ENCODE peak calls at places on chromosomes 12 and 14, in eight cellular contexts. One of them, this sample, is unnamed. For H3K27me3 and H3K4me1, the result is how much of the 10 kb centered on the place peaks cover.

GRCh38 chr14:105250008-105250366 is 1.7 kb downstream of the BTBD6 start:
- DNase-seq in CD8-positive, alpha-beta memory T cell: no peak
- DNase-seq in aorta: peak
- DNase-seq in iPS DF 6.9: no peak
- DNase-seq in HCT116: no peak
- DNase-seq in GM23338: no peak
- DNase-seq in thoracic aorta: no peak
- DNase-seq in tibial nerve: no peak
- DNase-seq in this sample: no peak

GRCh38 chr12:80846930-80847329 is 90.8 kb downstream of the LIN7A start:
- DNase-seq in tibial nerve: no peak
- DNase-seq in iPS DF 6.9: no peak
- DNase-seq in GM23338: peak
- DNase-seq in thoracic aorta: no peak
- DNase-seq in HCT116: no peak
- DNase-seq in CD8-positive, alpha-beta memory T cell: no peak
- DNase-seq in aorta: no peak
- DNase-seq in this sample: no peak

GRCh38 chr12:12870454-12870853 is 20.9 kb upstream of the GPRC5A start:
- DNase-seq in tibial nerve: no peak
- DNase-seq in iPS DF 6.9: no peak
- DNase-seq in CD8-positive, alpha-beta memory T cell: no peak
- DNase-seq in HCT116: peak
- DNase-seq in GM23338: no peak
- DNase-seq in thoracic aorta: no peak
- DNase-seq in aorta: no peak
- DNase-seq in this sample: no peak

GRCh38 chr14:31596691-31597090 is 35.5 kb downstream of the NUBPL start:
- DNase-seq in GM23338: no peak
- DNase-seq in tibial nerve: no peak
- DNase-seq in aorta: no peak
- DNase-seq in thoracic aorta: no peak
- DNase-seq in iPS DF 6.9: no peak
- DNase-seq in CD8-positive, alpha-beta memory T cell: no peak
- DNase-seq in HCT116: no peak
- DNase-seq in this sample: no peak

GRCh38 chr12:12724421-12725085 is 7.4 kb downstream of the CDKN1B start:
- DNase-seq in iPS DF 6.9: no peak
- DNase-seq in tibial nerve: no peak
- DNase-seq in thoracic aorta: no peak
- DNase-seq in aorta: no peak
- DNase-seq in GM23338: peak
- DNase-seq in HCT116: no peak
- DNase-seq in CD8-positive, alpha-beta memory T cell: no peak
- DNase-seq in this sample: no peak

GRCh38 chr14:104294983-104295680 is 156.7 kb downstream of the KIF26A start:
- DNase-seq in CD8-positive, alpha-beta memory T cell: peak
- DNase-seq in tibial nerve: no peak
- DNase-seq in thoracic aorta: no peak
- DNase-seq in GM23338: no peak
- DNase-seq in iPS DF 6.9: no peak
- DNase-seq in HCT116: no peak
- DNase-seq in aorta: peak
- DNase-seq in this sample: no peak

GRCh38 chr14:36556811-36557433 is 25.5 kb downstream of the NKX2-8 start:
- DNase-seq in CD8-positive, alpha-beta memory T cell: no peak
- DNase-seq in aorta: no peak
- DNase-seq in HCT116: peak
- DNase-seq in tibial nerve: peak
- DNase-seq in thoracic aorta: no peak
- DNase-seq in GM23338: peak
- DNase-seq in iPS DF 6.9: no peak
- DNase-seq in this sample: peak

GRCh38 chr14:22472935-22473854 is 115.8 kb downstream of the DAD1 start:
- DNase-seq in aorta: no peak
- DNase-seq in thoracic aorta: no peak
- DNase-seq in iPS DF 6.9: peak
- DNase-seq in GM23338: peak
- DNase-seq in tibial nerve: peak
- DNase-seq in CD8-positive, alpha-beta memory T cell: no peak
- DNase-seq in HCT116: peak
- DNase-seq in this sample: peak

GRCh38 chr14:67663633-67664032 is 10.8 kb downstream of the VTI1B start:
- DNase-seq in HCT116: no peak
- DNase-seq in tibial nerve: no peak
- DNase-seq in iPS DF 6.9: no peak
- DNase-seq in thoracic aorta: no peak
- DNase-seq in CD8-positive, alpha-beta memory T cell: no peak
- DNase-seq in aorta: no peak
- DNase-seq in GM23338: no peak
- DNase-seq in this sample: no peak

GRCh38 chr14:22112004-22112403 is 438.4 kb upstream of the OR4E1 start:
- DNase-seq in HCT116: no peak
- DNase-seq in CD8-positive, alpha-beta memory T cell: peak
- DNase-seq in tibial nerve: no peak
- DNase-seq in GM23338: peak
- DNase-seq in iPS DF 6.9: no peak
- DNase-seq in thoracic aorta: no peak
- DNase-seq in aorta: no peak
- DNase-seq in this sample: peak

GRCh38 chr12:7217475-7218069 is 28.1 kb downstream of the PEX5 start:
- DNase-seq in GM23338: no peak
- DNase-seq in thoracic aorta: no peak
- DNase-seq in aorta: no peak
- DNase-seq in HCT116: no peak
- DNase-seq in tibial nerve: no peak
- DNase-seq in CD8-positive, alpha-beta memory T cell: no peak
- DNase-seq in iPS DF 6.9: no peak
- DNase-seq in this sample: no peak

GRCh38 chr12:47785887-47786661 is 13.0 kb downstream of the SLC48A1 start:
- DNase-seq in tibial nerve: no peak
- DNase-seq in iPS DF 6.9: no peak
- DNase-seq in GM23338: no peak
- DNase-seq in HCT116: no peak
- DNase-seq in thoracic aorta: no peak
- DNase-seq in CD8-positive, alpha-beta memory T cell: no peak
- DNase-seq in aorta: no peak
- DNase-seq in this sample: no peak

GRCh38 chr12:2283910-2284309 is 231.1 kb downstream of the CACNA1C start:
- DNase-seq in aorta: no peak
- DNase-seq in CD8-positive, alpha-beta memory T cell: no peak
- DNase-seq in tibial nerve: no peak
- DNase-seq in GM23338: no peak
- DNase-seq in HCT116: no peak
- DNase-seq in iPS DF 6.9: no peak
- DNase-seq in thoracic aorta: no peak
- DNase-seq in this sample: no peak

GRCh38 chr14:59362533-59362932 is 102.6 kb downstream of the GPR135 start:
- DNase-seq in tibial nerve: no peak
- DNase-seq in thoracic aorta: no peak
- DNase-seq in GM23338: no peak
- DNase-seq in HCT116: peak
- DNase-seq in iPS DF 6.9: no peak
- DNase-seq in CD8-positive, alpha-beta memory T cell: no peak
- DNase-seq in aorta: no peak
- DNase-seq in this sample: no peak

GRCh38 chr12:108907861-108908302 is 28.0 kb downstream of the DAO start:
- DNase-seq in tibial nerve: no peak
- DNase-seq in iPS DF 6.9: no peak
- DNase-seq in GM23338: peak
- DNase-seq in CD8-positive, alpha-beta memory T cell: no peak
- DNase-seq in aorta: no peak
- DNase-seq in thoracic aorta: no peak
- DNase-seq in HCT116: no peak
- DNase-seq in this sample: no peak

GRCh38 chr12:53061404-53062010 is 11.6 kb downstream of the TNS2 start:
- DNase-seq in aorta: peak
- DNase-seq in CD8-positive, alpha-beta memory T cell: no peak
- DNase-seq in HCT116: peak
- DNase-seq in tibial nerve: no peak
- DNase-seq in thoracic aorta: no peak
- DNase-seq in iPS DF 6.9: no peak
- DNase-seq in GM23338: peak
- DNase-seq in this sample: no peak

GRCh38 chr12:53062011-53062961 is 12.4 kb downstream of the TNS2 start:
- DNase-seq in CD8-positive, alpha-beta memory T cell: no peak
- DNase-seq in iPS DF 6.9: no peak
- DNase-seq in aorta: peak
- DNase-seq in GM23338: no peak
- DNase-seq in HCT116: no peak
- DNase-seq in tibial nerve: no peak
- DNase-seq in thoracic aorta: no peak
- DNase-seq in this sample: no peak

GRCh38 chr12:53060064-53060720 is 10.3 kb downstream of the TNS2 start:
- DNase-seq in GM23338: no peak
- DNase-seq in thoracic aorta: no peak
- DNase-seq in tibial nerve: no peak
- DNase-seq in CD8-positive, alpha-beta memory T cell: no peak
- DNase-seq in iPS DF 6.9: no peak
- DNase-seq in aorta: peak
- DNase-seq in HCT116: no peak
- DNase-seq in this sample: no peak

GRCh38 chr12:53059434-53060063 is 9.7 kb downstream of the TNS2 start:
- DNase-seq in CD8-positive, alpha-beta memory T cell: no peak
- DNase-seq in aorta: peak
- DNase-seq in thoracic aorta: no peak
- DNase-seq in tibial nerve: no peak
- DNase-seq in GM23338: no peak
- DNase-seq in HCT116: no peak
- DNase-seq in iPS DF 6.9: no peak
- DNase-seq in this sample: no peak

GRCh38 chr12:53060721-53061276 is 10.9 kb downstream of the TNS2 start:
- DNase-seq in HCT116: no peak
- DNase-seq in iPS DF 6.9: no peak
- DNase-seq in CD8-positive, alpha-beta memory T cell: no peak
- DNase-seq in aorta: peak
- DNase-seq in GM23338: no peak
- DNase-seq in thoracic aorta: no peak
- DNase-seq in tibial nerve: no peak
- DNase-seq in this sample: no peak
- H3K27me3 ChIP-seq in HCT116: under half
- H3K27me3 ChIP-seq in iPS DF 6.9: under half
- H3K27me3 ChIP-seq in CD8-positive, alpha-beta memory T cell: under half
- H3K27me3 ChIP-seq in aorta: under half
- H3K27me3 ChIP-seq in GM23338: under half
- H3K27me3 ChIP-seq in thoracic aorta: under half
- H3K27me3 ChIP-seq in tibial nerve: under half
- H3K27me3 ChIP-seq in this sample: under half

GRCh38 chr14:64196668-64197411 is 97.3 kb downstream of the ESR2 start:
- DNase-seq in tibial nerve: peak
- DNase-seq in iPS DF 6.9: peak
- DNase-seq in CD8-positive, alpha-beta memory T cell: no peak
- DNase-seq in aorta: peak
- DNase-seq in GM23338: peak
- DNase-seq in HCT116: no peak
- DNase-seq in thoracic aorta: no peak
- DNase-seq in this sample: no peak

GRCh38 chr14:64196026-64196425 is 98.1 kb downstream of the ESR2 start:
- DNase-seq in CD8-positive, alpha-beta memory T cell: no peak
- DNase-seq in HCT116: no peak
- DNase-seq in thoracic aorta: no peak
- DNase-seq in GM23338: no peak
- DNase-seq in tibial nerve: no peak
- DNase-seq in aorta: no peak
- DNase-seq in iPS DF 6.9: no peak
- DNase-seq in this sample: no peak

GRCh38 chr14:64200170-64200569 is 94.0 kb downstream of the ESR2 start:
- DNase-seq in iPS DF 6.9: no peak
- DNase-seq in thoracic aorta: no peak
- DNase-seq in GM23338: peak
- DNase-seq in CD8-positive, alpha-beta memory T cell: no peak
- DNase-seq in HCT116: no peak
- DNase-seq in aorta: no peak
- DNase-seq in tibial nerve: no peak
- DNase-seq in this sample: no peak

GRCh38 chr14:64198486-64198885 is 95.7 kb downstream of the ESR2 start:
- DNase-seq in thoracic aorta: no peak
- DNase-seq in iPS DF 6.9: no peak
- DNase-seq in HCT116: no peak
- DNase-seq in GM23338: no peak
- DNase-seq in aorta: no peak
- DNase-seq in CD8-positive, alpha-beta memory T cell: no peak
- DNase-seq in tibial nerve: no peak
- DNase-seq in this sample: no peak

GRCh38 chr14:64198021-64198420 is 96.2 kb downstream of the ESR2 start:
- DNase-seq in CD8-positive, alpha-beta memory T cell: no peak
- DNase-seq in GM23338: no peak
- DNase-seq in thoracic aorta: no peak
- DNase-seq in HCT116: no peak
- DNase-seq in tibial nerve: no peak
- DNase-seq in iPS DF 6.9: no peak
- DNase-seq in aorta: no peak
- DNase-seq in this sample: no peak
- H3K4me1 ChIP-seq in CD8-positive, alpha-beta memory T cell: under half
- H3K4me1 ChIP-seq in GM23338: half or more
- H3K4me1 ChIP-seq in thoracic aorta: under half
- H3K4me1 ChIP-seq in HCT116: under half
- H3K4me1 ChIP-seq in tibial nerve: under half
- H3K4me1 ChIP-seq in iPS DF 6.9: under half
- H3K4me1 ChIP-seq in aorta: under half
- H3K4me1 ChIP-seq in this sample: under half

GRCh38 chr12:5498081-5498480 is 66.2 kb downstream of the NTF3 start:
- DNase-seq in CD8-positive, alpha-beta memory T cell: no peak
- DNase-seq in aorta: no peak
- DNase-seq in thoracic aorta: no peak
- DNase-seq in iPS DF 6.9: no peak
- DNase-seq in HCT116: no peak
- DNase-seq in GM23338: no peak
- DNase-seq in tibial nerve: no peak
- DNase-seq in this sample: no peak
- H3K27me3 ChIP-seq in CD8-positive, alpha-beta memory T cell: under half
- H3K27me3 ChIP-seq in aorta: under half
- H3K27me3 ChIP-seq in thoracic aorta: under half
- H3K27me3 ChIP-seq in iPS DF 6.9: under half
- H3K27me3 ChIP-seq in HCT116: half or more
- H3K27me3 ChIP-seq in GM23338: under half
- H3K27me3 ChIP-seq in tibial nerve: under half
- H3K27me3 ChIP-seq in this sample: under half

GRCh38 chr12:575948-576612 is 87.2 kb downstream of the NINJ2 start:
- DNase-seq in HCT116: peak
- DNase-seq in aorta: peak
- DNase-seq in iPS DF 6.9: peak
- DNase-seq in CD8-positive, alpha-beta memory T cell: peak
- DNase-seq in GM23338: peak
- DNase-seq in thoracic aorta: no peak
- DNase-seq in tibial nerve: peak
- DNase-seq in this sample: peak

GRCh38 chr12:575129-575502 is 88.1 kb downstream of the NINJ2 start:
- DNase-seq in thoracic aorta: no peak
- DNase-seq in CD8-positive, alpha-beta memory T cell: no peak
- DNase-seq in aorta: peak
- DNase-seq in GM23338: no peak
- DNase-seq in iPS DF 6.9: no peak
- DNase-seq in tibial nerve: no peak
- DNase-seq in HCT116: no peak
- DNase-seq in this sample: no peak

GRCh38 chr12:574475-575128 is 88.6 kb downstream of the NINJ2 start:
- DNase-seq in HCT116: peak
- DNase-seq in iPS DF 6.9: no peak
- DNase-seq in aorta: peak
- DNase-seq in CD8-positive, alpha-beta memory T cell: no peak
- DNase-seq in GM23338: no peak
- DNase-seq in tibial nerve: no peak
- DNase-seq in thoracic aorta: no peak
- DNase-seq in this sample: no peak

GRCh38 chr12:578743-579449 is 84.3 kb downstream of the NINJ2 start:
- DNase-seq in GM23338: no peak
- DNase-seq in tibial nerve: no peak
- DNase-seq in iPS DF 6.9: no peak
- DNase-seq in HCT116: no peak
- DNase-seq in CD8-positive, alpha-beta memory T cell: no peak
- DNase-seq in thoracic aorta: no peak
- DNase-seq in aorta: no peak
- DNase-seq in this sample: no peak

GRCh38 chr12:576613-577110 is 86.6 kb downstream of the NINJ2 start:
- DNase-seq in thoracic aorta: no peak
- DNase-seq in iPS DF 6.9: no peak
- DNase-seq in GM23338: no peak
- DNase-seq in CD8-positive, alpha-beta memory T cell: no peak
- DNase-seq in HCT116: no peak
- DNase-seq in tibial nerve: no peak
- DNase-seq in aorta: peak
- DNase-seq in this sample: no peak
- H3K4me1 ChIP-seq in thoracic aorta: under half
- H3K4me1 ChIP-seq in iPS DF 6.9: under half
- H3K4me1 ChIP-seq in GM23338: under half
- H3K4me1 ChIP-seq in CD8-positive, alpha-beta memory T cell: under half
- H3K4me1 ChIP-seq in HCT116: under half
- H3K4me1 ChIP-seq in tibial nerve: under half
- H3K4me1 ChIP-seq in aorta: under half
- H3K4me1 ChIP-seq in this sample: under half

This sample was measured in DND-41.